ENCODE peak calls at places on chromosomes 5 and 9, in five cellular contexts. D, R, B, X and I are unnamed samples.

GRCh38 chr9:33124716-33125378 is 42.3 kb downstream of the B4GALT1 start:
- DNase-seq in X (no peak), D (no peak), R (no peak), B (no peak), I (no peak)

GRCh38 chr5:168971100-168971499 is 329.8 kb downstream of the SLIT3 start:
- DNase-seq in B (no peak), D (no peak), X (no peak), R (no peak), I (no peak)

GRCh38 chr9:114417511-114417910 is 29.7 kb upstream of the AKNA start:
- DNase-seq in R (no peak), X (no peak), B (no peak), D (no peak), I (no peak)

GRCh38 chr9:124054671-124055212 is 43.2 kb downstream of the LHX2 start:
- DNase-seq in R (no peak), B (no peak), D (no peak), X (no peak), I (no peak)

GRCh38 chr5:34598177-34598794 is 57.8 kb upstream of the RAI14 start:
- DNase-seq in X (no peak), D (no peak), B (no peak), R (no peak), I (peak)

GRCh38 chr5:135662683-135663082 is 83.9 kb upstream of the CXCL14 start:
- DNase-seq in D (no peak), X (no peak), B (no peak), R (no peak), I (no peak)

GRCh38 chr5:135535820-135536801 is at the start of gene NEUROG1:
- DNase-seq in R (no peak), X (no peak), D (peak), B (no peak), I (no peak)

GRCh38 chr9:19788614-19789271 is at the start of gene SLC24A2:
- DNase-seq in D (no peak), X (no peak), B (no peak), R (no peak), I (no peak)

GRCh38 chr5:539469-540214 is 15.4 kb upstream of the SLC9A3 start:
- DNase-seq in X (no peak), B (no peak), R (no peak), D (no peak), I (no peak)

GRCh38 chr5:172407861-172408260 is 46.5 kb downstream of the SH3PXD2B start:
- DNase-seq in R (no peak), D (no peak), X (no peak), B (no peak), I (no peak)

GRCh38 chr9:37719526-37719925 is 34.1 kb upstream of the TRMT10B start:
- DNase-seq in B (no peak), R (no peak), D (no peak), X (no peak), I (no peak)

GRCh38 chr5:33761139-33761538 is 130.7 kb downstream of the ADAMTS12 start:
- DNase-seq in D (no peak), X (no peak), R (no peak), B (no peak), I (no peak)

GRCh38 chr9:2066312-2067273 is 51.4 kb downstream of the SMARCA2 start:
- DNase-seq in B (no peak), D (no peak), R (no peak), X (no peak), I (no peak)
- TF ChIP-seq CTCF in B (peak), D (no peak), R (peak), X (no peak), I (no peak)

DNA sequence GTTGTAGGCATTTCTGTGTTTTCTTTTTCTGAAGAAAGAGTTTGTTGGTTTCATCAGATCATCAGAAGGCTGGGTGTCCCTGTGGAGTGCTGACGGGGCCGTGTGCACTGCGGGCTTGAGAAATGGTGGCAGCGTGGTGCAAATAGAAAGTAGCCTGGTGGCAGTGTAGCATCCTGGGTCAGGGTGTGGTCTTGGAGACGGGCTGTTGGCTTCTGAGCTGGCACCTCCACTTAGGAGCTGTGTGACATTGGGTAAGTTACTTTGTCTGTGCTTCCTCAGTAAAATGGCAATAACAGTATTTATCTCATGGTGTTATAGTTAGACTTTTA is 10.0 kb upstream of the NDST1 start:
- DNase-seq in R (no peak), B (no peak), X (no peak), D (no peak), I (no peak)
- H3K4me3 ChIP-seq in R (no peak), B (no peak), X (no peak), D (no peak), I (no peak)

GRCh38 chr5:156871212-156871611 is 21.1 kb downstream of the PPP1R2B start:
- DNase-seq in R (no peak), X (no peak), D (no peak), B (no peak), I (no peak)

GRCh38 chr5:156865427-156865826 is 15.3 kb downstream of the PPP1R2B start:
- DNase-seq in X (no peak), D (no peak), B (no peak), R (no peak), I (no peak)

DNA sequence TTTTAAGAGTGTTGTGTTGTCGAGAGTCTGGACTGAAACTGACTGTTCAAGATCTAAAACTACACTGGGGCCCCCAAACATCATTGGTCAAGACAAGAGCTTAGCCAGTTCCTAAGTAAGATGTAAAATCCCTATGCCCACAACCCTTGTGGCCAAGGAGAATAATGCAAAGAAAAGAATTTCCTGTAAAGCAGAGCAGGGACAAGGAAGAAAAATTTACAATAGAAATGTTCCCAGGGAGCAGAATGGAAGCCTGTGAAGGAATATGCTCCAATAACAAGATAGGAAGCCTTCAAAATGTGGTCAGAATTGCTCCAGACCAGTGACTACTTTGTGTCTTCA is 20.4 kb downstream of the PPP1R2B start:
- DNase-seq in X (no peak), R (no peak), D (no peak), B (no peak), I (no peak)
- TF ChIP-seq CTCF in X (no peak), R (no peak), D (no peak), B (no peak), I (no peak)

GRCh38 chr9:86795047-86795437 is 152.3 kb downstream of the GAS1 start:
- DNase-seq in D (no peak), X (no peak), R (no peak), B (no peak), I (no peak)

GRCh38 chr9:86795861-86796497 is 151.3 kb downstream of the GAS1 start:
- DNase-seq in R (no peak), D (no peak), B (peak), X (no peak), I (peak)

GRCh38 chr9:86792136-86792535 is 155.2 kb downstream of the GAS1 start:
- DNase-seq in R (no peak), X (no peak), D (no peak), B (no peak), I (no peak)

GRCh38 chr9:86796671-86797070 is 150.6 kb downstream of the GAS1 start:
- DNase-seq in B (no peak), R (no peak), D (no peak), X (no peak), I (no peak)

DNA sequence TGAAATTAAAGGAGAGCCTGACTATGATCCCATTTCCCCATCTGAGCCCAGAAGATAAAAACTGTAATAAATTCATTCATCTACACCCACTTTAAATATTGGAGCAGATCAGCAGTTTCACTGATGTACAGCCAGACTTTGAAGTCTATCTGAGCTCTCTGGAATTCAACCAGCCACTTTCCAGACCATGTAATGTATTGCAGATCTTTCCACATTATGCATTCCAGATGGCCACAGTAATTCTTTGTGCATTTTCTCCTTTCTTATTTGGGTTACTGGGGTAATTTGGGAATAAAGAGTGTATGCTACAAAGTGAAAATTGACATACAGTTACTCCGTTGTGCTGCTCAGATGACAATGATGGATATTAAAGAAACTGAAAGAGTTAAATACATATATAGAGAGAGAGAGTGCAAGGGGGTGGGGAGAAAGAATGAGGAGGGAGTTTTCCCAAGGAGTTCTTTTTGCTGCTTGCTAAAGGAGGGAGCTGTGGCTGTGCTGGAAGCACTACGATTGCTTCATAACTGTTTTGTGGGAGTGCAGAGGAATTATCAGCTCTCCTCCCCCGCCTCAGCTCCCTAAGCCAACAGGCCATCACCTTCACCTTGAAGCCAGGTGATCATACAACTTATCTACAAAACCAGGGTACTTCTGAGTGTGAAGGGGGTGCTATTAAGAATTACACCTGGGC is 152.8 kb downstream of the GAS1 start:
- DNase-seq in X (no peak), R (no peak), B (no peak), D (no peak), I (no peak)
- H3K4me3 ChIP-seq in X (no peak), R (no peak), B (peak), D (no peak), I (no peak)